ENCODE peak calls at places on chromosomes 12 and 14, in seven cellular contexts. One of them, this sample, is unnamed. For H3K4me1, the result is how much of the 10 kb centered on the place peaks cover.

GRCh38 chr12:30795660-30796507 is 41.1 kb upstream of the CAPRIN2 start:
- DNase-seq in upper lobe of right lung: peak
- DNase-seq in heart left ventricle: peak
- DNase-seq in cardiac muscle cell: peak
- DNase-seq in lung: peak
- DNase-seq in tibial nerve: no peak
- DNase-seq in tibial artery: peak
- DNase-seq in this sample: peak

GRCh38 chr14:76936483-76936882 is 92.0 kb downstream of the IRF2BPL start:
- DNase-seq in upper lobe of right lung: no peak
- DNase-seq in heart left ventricle: peak
- DNase-seq in cardiac muscle cell: no peak
- DNase-seq in lung: no peak
- DNase-seq in tibial nerve: no peak
- DNase-seq in tibial artery: no peak
- DNase-seq in this sample: no peak

GRCh38 chr14:105525861-105526780 is at the start of gene TMEM121:
- DNase-seq in upper lobe of right lung: peak
- DNase-seq in heart left ventricle: no peak
- DNase-seq in cardiac muscle cell: peak
- DNase-seq in lung: no peak
- DNase-seq in tibial nerve: no peak
- DNase-seq in tibial artery: peak
- DNase-seq in this sample: peak

GRCh38 chr12:12474931-12475485 is 87.7 kb downstream of the DUSP16 start:
- DNase-seq in upper lobe of right lung: no peak
- DNase-seq in heart left ventricle: no peak
- DNase-seq in cardiac muscle cell: no peak
- DNase-seq in lung: no peak
- DNase-seq in tibial nerve: no peak
- DNase-seq in tibial artery: no peak
- DNase-seq in this sample: no peak

GRCh38 chr12:9806714-9807113 is 20.6 kb upstream of the KLRF1 start:
- DNase-seq in upper lobe of right lung: no peak
- DNase-seq in heart left ventricle: no peak
- DNase-seq in cardiac muscle cell: peak
- DNase-seq in lung: no peak
- DNase-seq in tibial nerve: no peak
- DNase-seq in tibial artery: no peak
- DNase-seq in this sample: no peak

GRCh38 chr12:4700621-4701026 is 19.6 kb upstream of the GALNT8 start:
- DNase-seq in upper lobe of right lung: no peak
- DNase-seq in heart left ventricle: peak
- DNase-seq in cardiac muscle cell: peak
- DNase-seq in lung: peak
- DNase-seq in tibial nerve: peak
- DNase-seq in tibial artery: no peak
- DNase-seq in this sample: peak

GRCh38 chr12:92596388-92596787 is 106.4 kb upstream of the PLEKHG7 start:
- DNase-seq in upper lobe of right lung: no peak
- DNase-seq in heart left ventricle: no peak
- DNase-seq in cardiac muscle cell: no peak
- DNase-seq in lung: no peak
- DNase-seq in tibial nerve: no peak
- DNase-seq in tibial artery: no peak
- DNase-seq in this sample: no peak

GRCh38 chr12:13436696-13437391 is 240.3 kb downstream of the EMP1 start:
- DNase-seq in upper lobe of right lung: no peak
- DNase-seq in heart left ventricle: no peak
- DNase-seq in cardiac muscle cell: peak
- DNase-seq in lung: no peak
- DNase-seq in tibial nerve: no peak
- DNase-seq in tibial artery: no peak
- DNase-seq in this sample: no peak

GRCh38 chr14:35825968-35826217 is 245 bp upstream of the BRMS1L start:
- DNase-seq in upper lobe of right lung: no peak
- DNase-seq in heart left ventricle: no peak
- DNase-seq in cardiac muscle cell: no peak
- DNase-seq in lung: no peak
- DNase-seq in tibial nerve: no peak
- DNase-seq in tibial artery: no peak
- DNase-seq in this sample: no peak

GRCh38 chr14:77923131-77923933 is 123.4 kb downstream of the ADCK1 start:
- DNase-seq in upper lobe of right lung: no peak
- DNase-seq in heart left ventricle: no peak
- DNase-seq in cardiac muscle cell: peak
- DNase-seq in lung: no peak
- DNase-seq in tibial nerve: no peak
- DNase-seq in tibial artery: no peak
- DNase-seq in this sample: no peak

GRCh38 chr12:10196210-10196609 is 16.5 kb upstream of the GABARAPL1 start:
- DNase-seq in upper lobe of right lung: no peak
- DNase-seq in heart left ventricle: no peak
- DNase-seq in cardiac muscle cell: no peak
- DNase-seq in lung: no peak
- DNase-seq in tibial nerve: no peak
- DNase-seq in tibial artery: no peak
- DNase-seq in this sample: no peak

GRCh38 chr12:106300761-106301160 is 1.8 kb upstream of the TCP11L2 start:
- DNase-seq in upper lobe of right lung: no peak
- DNase-seq in heart left ventricle: no peak
- DNase-seq in cardiac muscle cell: no peak
- DNase-seq in lung: no peak
- DNase-seq in tibial nerve: no peak
- DNase-seq in tibial artery: no peak
- DNase-seq in this sample: no peak

GRCh38 chr12:49028666-49029275 is 10.2 kb upstream of the PRKAG1 start:
- DNase-seq in upper lobe of right lung: no peak
- DNase-seq in heart left ventricle: no peak
- DNase-seq in cardiac muscle cell: no peak
- DNase-seq in lung: no peak
- DNase-seq in tibial nerve: no peak
- DNase-seq in tibial artery: no peak
- DNase-seq in this sample: no peak

GRCh38 chr14:75141967-75142366 is 15.1 kb upstream of the NEK9 start:
- DNase-seq in upper lobe of right lung: no peak
- DNase-seq in heart left ventricle: no peak
- DNase-seq in cardiac muscle cell: peak
- DNase-seq in lung: no peak
- DNase-seq in tibial nerve: no peak
- DNase-seq in tibial artery: no peak
- DNase-seq in this sample: peak

GRCh38 chr12:45483571-45483970 is 245.9 kb upstream of the ARID2 start:
- DNase-seq in upper lobe of right lung: no peak
- DNase-seq in heart left ventricle: no peak
- DNase-seq in cardiac muscle cell: no peak
- DNase-seq in lung: no peak
- DNase-seq in tibial nerve: no peak
- DNase-seq in tibial artery: peak
- DNase-seq in this sample: peak

GRCh38 chr14:88554458-88555286 is at the start of gene PTPN21:
- DNase-seq in upper lobe of right lung: peak
- DNase-seq in heart left ventricle: peak
- DNase-seq in cardiac muscle cell: peak
- DNase-seq in lung: peak
- DNase-seq in tibial nerve: peak
- DNase-seq in tibial artery: peak
- DNase-seq in this sample: peak

GRCh38 chr12:19263666-19264065 is 134.1 kb downstream of the PLEKHA5 start:
- DNase-seq in upper lobe of right lung: no peak
- DNase-seq in heart left ventricle: no peak
- DNase-seq in cardiac muscle cell: no peak
- DNase-seq in lung: no peak
- DNase-seq in tibial nerve: no peak
- DNase-seq in tibial artery: no peak
- DNase-seq in this sample: no peak

GRCh38 chr12:126202138-126202537 is 1136.9 kb downstream of the AACS start:
- DNase-seq in upper lobe of right lung: no peak
- DNase-seq in heart left ventricle: no peak
- DNase-seq in cardiac muscle cell: no peak
- DNase-seq in lung: no peak
- DNase-seq in tibial nerve: no peak
- DNase-seq in tibial artery: no peak
- DNase-seq in this sample: no peak

GRCh38 chr12:52777566-52777965 is 421 bp upstream of the KRT76 start:
- DNase-seq in upper lobe of right lung: peak
- DNase-seq in heart left ventricle: no peak
- DNase-seq in cardiac muscle cell: no peak
- DNase-seq in lung: no peak
- DNase-seq in tibial nerve: no peak
- DNase-seq in tibial artery: no peak
- DNase-seq in this sample: no peak

GRCh38 chr14:92716131-92716530 is 32.3 kb downstream of the LGMN start:
- DNase-seq in upper lobe of right lung: no peak
- DNase-seq in heart left ventricle: no peak
- DNase-seq in cardiac muscle cell: no peak
- DNase-seq in lung: no peak
- DNase-seq in tibial nerve: no peak
- DNase-seq in tibial artery: no peak
- DNase-seq in this sample: no peak

GRCh38 chr14:77131871-77132486 is 9.6 kb downstream of the ZDHHC22 start:
- DNase-seq in upper lobe of right lung: peak
- DNase-seq in heart left ventricle: no peak
- DNase-seq in cardiac muscle cell: no peak
- DNase-seq in lung: no peak
- DNase-seq in tibial nerve: no peak
- DNase-seq in tibial artery: no peak
- DNase-seq in this sample: no peak

GRCh38 chr12:6336079-6336858 is 5.6 kb downstream of the TNFRSF1A start:
- DNase-seq in upper lobe of right lung: peak
- DNase-seq in heart left ventricle: peak
- DNase-seq in cardiac muscle cell: peak
- DNase-seq in lung: peak
- DNase-seq in tibial nerve: peak
- DNase-seq in tibial artery: peak
- DNase-seq in this sample: peak

GRCh38 chr12:31803306-31804184 is 74.7 kb upstream of the AMN1 start:
- DNase-seq in upper lobe of right lung: no peak
- DNase-seq in heart left ventricle: no peak
- DNase-seq in cardiac muscle cell: no peak
- DNase-seq in lung: no peak
- DNase-seq in tibial nerve: no peak
- DNase-seq in tibial artery: no peak
- DNase-seq in this sample: no peak

GRCh38 chr12:54060975-54061778 is 7.5 kb downstream of the HOXC4 start:
- DNase-seq in upper lobe of right lung: no peak
- DNase-seq in heart left ventricle: no peak
- DNase-seq in cardiac muscle cell: no peak
- DNase-seq in lung: no peak
- DNase-seq in tibial nerve: no peak
- DNase-seq in tibial artery: no peak
- DNase-seq in this sample: no peak
- H3K4me3 ChIP-seq in upper lobe of right lung: no peak
- H3K4me3 ChIP-seq in heart left ventricle: no peak
- H3K4me3 ChIP-seq in cardiac muscle cell: no peak
- H3K4me3 ChIP-seq in lung: no peak
- H3K4me3 ChIP-seq in tibial nerve: no peak
- H3K4me3 ChIP-seq in tibial artery: no peak
- H3K4me3 ChIP-seq in this sample: no peak

GRCh38 chr12:22539055-22539454 is 5.3 kb downstream of the C2CD5 start:
- DNase-seq in upper lobe of right lung: no peak
- DNase-seq in heart left ventricle: no peak
- DNase-seq in cardiac muscle cell: no peak
- DNase-seq in lung: no peak
- DNase-seq in tibial nerve: no peak
- DNase-seq in tibial artery: no peak
- DNase-seq in this sample: no peak

GRCh38 chr12:22535478-22535877 is 8.9 kb downstream of the C2CD5 start:
- DNase-seq in upper lobe of right lung: no peak
- DNase-seq in heart left ventricle: no peak
- DNase-seq in cardiac muscle cell: no peak
- DNase-seq in lung: no peak
- DNase-seq in tibial nerve: no peak
- DNase-seq in tibial artery: no peak
- DNase-seq in this sample: no peak

GRCh38 chr12:22541496-22541895 is 2.8 kb downstream of the C2CD5 start:
- DNase-seq in upper lobe of right lung: no peak
- DNase-seq in heart left ventricle: no peak
- DNase-seq in cardiac muscle cell: no peak
- DNase-seq in lung: no peak
- DNase-seq in tibial nerve: no peak
- DNase-seq in tibial artery: no peak
- DNase-seq in this sample: no peak

GRCh38 chr12:22537000-22537544 is 7.3 kb downstream of the C2CD5 start:
- DNase-seq in upper lobe of right lung: no peak
- DNase-seq in heart left ventricle: no peak
- DNase-seq in cardiac muscle cell: no peak
- DNase-seq in lung: no peak
- DNase-seq in tibial nerve: no peak
- DNase-seq in tibial artery: no peak
- DNase-seq in this sample: no peak

DNA sequence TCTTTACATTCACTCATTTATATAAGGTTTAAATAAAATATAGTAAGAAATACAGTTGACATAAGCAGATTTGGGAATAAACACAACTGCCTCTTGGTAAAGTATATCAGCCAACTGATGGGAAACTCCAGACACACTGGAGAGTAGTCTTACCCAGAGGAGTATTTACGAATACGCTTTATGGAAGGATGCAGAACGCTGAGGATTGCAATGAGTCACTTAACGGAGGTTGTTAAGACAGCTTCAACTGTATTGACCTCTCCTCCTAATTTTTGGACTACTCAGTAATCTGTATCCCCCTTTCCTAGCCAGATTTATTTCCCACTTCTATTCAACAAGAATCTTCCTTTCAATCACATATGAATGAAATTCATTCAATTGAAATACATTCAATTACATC is 6.0 kb downstream of the C2CD5 start:
- DNase-seq in upper lobe of right lung: no peak
- DNase-seq in heart left ventricle: no peak
- DNase-seq in cardiac muscle cell: no peak
- DNase-seq in lung: no peak
- DNase-seq in tibial nerve: no peak
- DNase-seq in tibial artery: no peak
- DNase-seq in this sample: no peak
- H3K4me1 ChIP-seq in upper lobe of right lung: half or more
- H3K4me1 ChIP-seq in heart left ventricle: under half
- H3K4me1 ChIP-seq in cardiac muscle cell: under half
- H3K4me1 ChIP-seq in lung: under half
- H3K4me1 ChIP-seq in tibial nerve: under half
- H3K4me1 ChIP-seq in tibial artery: under half
- H3K4me1 ChIP-seq in this sample: under half

DNA sequence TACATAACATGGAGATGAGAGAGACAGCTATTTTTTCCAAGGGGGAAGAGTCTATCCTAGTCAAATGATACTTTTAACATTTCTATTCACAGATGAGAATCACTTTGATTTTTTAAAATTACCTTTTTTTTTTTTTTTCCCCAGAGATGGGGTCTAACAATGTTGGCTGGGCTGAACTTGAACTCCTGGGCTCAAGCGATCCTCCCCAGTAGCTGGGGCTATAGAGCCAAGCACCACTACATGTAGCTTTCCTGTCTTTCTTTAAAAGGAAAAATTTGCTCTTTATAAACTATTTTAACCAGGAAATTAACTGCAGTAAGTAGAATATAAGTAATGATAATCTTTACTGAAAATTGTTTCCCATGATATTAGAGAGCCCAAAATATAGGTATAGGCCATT is 3.3 kb downstream of the PRICKLE1 start:
- DNase-seq in upper lobe of right lung: no peak
- DNase-seq in heart left ventricle: no peak
- DNase-seq in cardiac muscle cell: no peak
- DNase-seq in lung: no peak
- DNase-seq in tibial nerve: no peak
- DNase-seq in tibial artery: no peak
- DNase-seq in this sample: no peak
- TF ChIP-seq CTCF in upper lobe of right lung: no peak
- TF ChIP-seq CTCF in heart left ventricle: no peak
- TF ChIP-seq CTCF in cardiac muscle cell: peak
- TF ChIP-seq CTCF in lung: no peak
- TF ChIP-seq CTCF in tibial nerve: peak
- TF ChIP-seq CTCF in tibial artery: no peak
- TF ChIP-seq CTCF in this sample: no peak

GRCh38 chr12:96047621-96048211 is 12.3 kb upstream of the LTA4H start:
- DNase-seq in upper lobe of right lung: peak
- DNase-seq in heart left ventricle: no peak
- DNase-seq in cardiac muscle cell: no peak
- DNase-seq in lung: peak
- DNase-seq in tibial nerve: no peak
- DNase-seq in tibial artery: no peak
- DNase-seq in this sample: no peak
- H3K4me3 ChIP-seq in upper lobe of right lung: no peak
- H3K4me3 ChIP-seq in heart left ventricle: no peak
- H3K4me3 ChIP-seq in cardiac muscle cell: no peak
- H3K4me3 ChIP-seq in lung: no peak
- H3K4me3 ChIP-seq in tibial nerve: no peak
- H3K4me3 ChIP-seq in tibial artery: no peak
- H3K4me3 ChIP-seq in this sample: no peak